ENCODE peak calls at places on chromosomes 5 and 9, in five cellular contexts. G, Y, O, W and H are unnamed samples.

GRCh38 chr9:37969558-37970300 is 65.8 kb upstream of the SLC25A51 start:
- DNase-seq in G (no peak), Y (no peak), O (no peak), W (peak; percentile 44), H (peak; percentile 42)

GRCh38 chr9:108707120-108707519 is 148.7 kb downstream of the ACTL7B start:
- DNase-seq in G (no peak), Y (no peak), O (no peak), W (no peak), H (no peak)

GRCh38 chr5:113020461-113021273 is 44.1 kb downstream of the DCP2 start:
- DNase-seq in G (no peak), Y (peak; percentile 86), O (peak; percentile 48), W (no peak), H (no peak)

GRCh38 chr5:168295574-168296201 is 4.2 kb downstream of the WWC1 start:
- DNase-seq in G (no peak), Y (peak; percentile 71), O (no peak), W (no peak), H (peak; percentile 73)

GRCh38 chr5:141846031-141846430 is 32.2 kb downstream of the PCDH1 start:
- DNase-seq in G (peak; percentile 31), Y (peak; percentile 13), O (no peak), W (no peak), H (no peak)

GRCh38 chr5:64644831-64645230 is 45.5 kb upstream of the SHISAL2B start:
- DNase-seq in G (no peak), Y (no peak), O (no peak), W (no peak), H (no peak)

GRCh38 chr5:174690256-174690655 is 34.1 kb upstream of the MSX2 start:
- DNase-seq in G (no peak), Y (no peak), O (no peak), W (no peak), H (no peak)

GRCh38 chr9:22147818-22148573 is 138.9 kb upstream of the CDKN2B start:
- DNase-seq in G (no peak), Y (peak; percentile 83), O (peak; percentile 27), W (no peak), H (no peak)

GRCh38 chr9:133880851-133881634 is 111.1 kb downstream of the VAV2 start:
- DNase-seq in G (no peak), Y (peak; percentile 91), O (no peak), W (no peak), H (no peak)

GRCh38 chr5:51621156-51621555 is 237.9 kb downstream of the ISL1 start:
- DNase-seq in G (no peak), Y (no peak), O (no peak), W (no peak), H (no peak)

GRCh38 chr5:35237580-35238376 is 7.5 kb upstream of the PRLR start:
- DNase-seq in G (no peak), Y (no peak), O (no peak), W (no peak), H (no peak)

GRCh38 chr5:103667068-103667467 is 104.5 kb upstream of the NUDT12 start:
- DNase-seq in G (no peak), Y (peak; percentile 36), O (no peak), W (no peak), H (no peak)